ENCODE peak calls at places on chromosomes 13 and 19, in ten cellular contexts. Q is transverse colon, O is GM23338, I is endothelial cell of umbilical vein, T is HCT116, E is Panc1, V is stomach, N is breast epithelium, S is upper lobe of left lung, L is HepG2. R is an unnamed sample.

GRCh38 chr13:94305934-94306333 is 173.5 kb downstream of the DCT start:
- DNase-seq in I (no peak), O (no peak), V (no peak), T (no peak), Q (no peak), S (no peak), E (no peak), N (no peak), L (no peak), R (no peak)

GRCh38 chr13:41054212-41054877 is 7.0 kb upstream of the WBP4 start:
- DNase-seq in Q (peak), N (no peak), V (no peak), O (peak), I (peak), E (no peak), T (no peak), S (no peak), L (peak), R (no peak)

GRCh38 chr19:12789098-12789903 is 2.0 kb upstream of the JUNB start:
- DNase-seq in O (peak), L (no peak), N (no peak), I (peak), Q (no peak), E (no peak), V (no peak), S (no peak), T (no peak), R (no peak)

GRCh38 chr13:101049166-101049850 is 367.0 kb downstream of the NALCN start:
- DNase-seq in T (no peak), O (no peak), E (no peak), Q (no peak), V (no peak), N (no peak), S (no peak), I (no peak), L (no peak), R (no peak)

GRCh38 chr19:30214651-30215051 is 157.5 kb upstream of the ZNF536 start:
- DNase-seq in N (no peak), O (no peak), T (no peak), Q (no peak), E (no peak), V (no peak), L (no peak), I (no peak), S (no peak), R (no peak)

GRCh38 chr13:101941095-101941777 is 460.6 kb downstream of the FGF14 start:
- DNase-seq in V (no peak), O (peak), L (no peak), S (no peak), Q (no peak), T (no peak), E (no peak), I (no peak), N (no peak), R (no peak)

GRCh38 chr19:6947745-6948144 is 60.4 kb downstream of the ADGRE1 start:
- DNase-seq in E (no peak), V (no peak), O (no peak), S (no peak), L (peak), T (peak), Q (no peak), I (peak), N (no peak), R (no peak)

GRCh38 chr19:49712397-49712859 is 21.5 kb downstream of the CPT1C start:
- DNase-seq in E (peak), Q (peak), N (peak), L (peak), S (no peak), I (no peak), V (no peak), T (peak), O (peak), R (peak)

GRCh38 chr19:29211562-29212416 is 1.2 kb downstream of the UQCRFS1 start:
- DNase-seq in T (no peak), L (peak), E (no peak), N (no peak), Q (peak), V (no peak), O (peak), I (no peak), S (no peak), R (no peak)

GRCh38 chr13:83065136-83065535 is 817.1 kb downstream of the SLITRK1 start:
- DNase-seq in N (peak), V (no peak), I (no peak), S (no peak), L (no peak), Q (peak), O (no peak), E (no peak), T (no peak), R (peak)

GRCh38 chr19:34881982-34882381 is 44.7 kb upstream of the ZNF30 start:
- DNase-seq in S (no peak), O (no peak), E (no peak), T (no peak), Q (no peak), I (no peak), L (peak), N (no peak), V (no peak), R (no peak)

GRCh38 chr19:48807590-48808308 is 3.1 kb downstream of the BCAT2 start:
- DNase-seq in Q (peak), T (no peak), E (no peak), N (no peak), L (peak), O (peak), I (no peak), S (peak), V (no peak), R (no peak)

GRCh38 chr19:50968709-50969412 is 530 bp downstream of the KLK6 start:
- DNase-seq in T (no peak), Q (no peak), L (no peak), S (no peak), O (no peak), E (no peak), V (no peak), I (no peak), N (no peak), R (no peak)

GRCh38 chr13:79786176-79786575 is 305.2 kb downstream of the NDFIP2 start:
- DNase-seq in E (no peak), L (no peak), O (no peak), N (no peak), Q (no peak), V (no peak), I (no peak), T (no peak), S (no peak), R (no peak)

GRCh38 chr13:41897126-41897525 is 63.8 kb downstream of the VWA8 start:
- DNase-seq in O (no peak), S (no peak), I (no peak), L (no peak), V (no peak), T (no peak), E (no peak), N (no peak), Q (no peak), R (no peak)

GRCh38 chr19:7912144-7912696 is 2.4 kb upstream of the TGFBR3L start:
- DNase-seq in N (no peak), L (no peak), O (no peak), T (no peak), Q (no peak), S (peak), E (no peak), V (no peak), I (no peak), R (no peak)

GRCh38 chr13:33123066-33123940 is 107.1 kb downstream of the KL start:
- DNase-seq in L (peak), V (no peak), O (peak), Q (no peak), I (peak), N (no peak), S (no peak), T (no peak), E (no peak), R (peak)

GRCh38 chr13:106354961-106355360 is 180.5 kb downstream of the EFNB2 start:
- DNase-seq in L (no peak), E (no peak), V (no peak), O (no peak), N (no peak), T (no peak), I (no peak), S (no peak), Q (peak), R (no peak)

GRCh38 chr13:89783221-89783755 is 1564.2 kb upstream of the MIR17HG start:
- DNase-seq in I (no peak), Q (no peak), N (no peak), O (no peak), T (no peak), S (no peak), L (no peak), E (no peak), V (no peak), R (no peak)

GRCh38 chr13:79626924-79627323 is 146.0 kb downstream of the NDFIP2 start:
- DNase-seq in L (no peak), Q (no peak), I (no peak), O (no peak), N (no peak), E (no peak), V (no peak), S (no peak), T (no peak), R (no peak)

GRCh38 chr13:66567899-66568612 is 662.1 kb downstream of the PCDH9 start:
- DNase-seq in T (no peak), I (no peak), L (no peak), E (no peak), O (no peak), N (no peak), V (no peak), S (no peak), Q (no peak), R (no peak)

GRCh38 chr19:53626941-53627340 is 4.9 kb upstream of the DPRX start:
- DNase-seq in I (no peak), T (no peak), V (no peak), Q (no peak), O (no peak), N (no peak), S (no peak), E (no peak), L (no peak), R (no peak)

GRCh38 chr19:13905634-13906524 is at the start of the genes BRME1 and CC2D1A:
- DNase-seq in L (peak), Q (peak), O (peak), S (peak), N (peak), V (peak), E (peak), I (peak), T (peak), R (peak)

GRCh38 chr19:31214086-31214485 is 135.2 kb downstream of the TSHZ3 start:
- DNase-seq in L (no peak), Q (peak), T (no peak), S (no peak), O (no peak), V (peak), I (peak), N (peak), E (peak), R (peak)

GRCh38 chr13:106184778-106185177 is 350.7 kb downstream of the EFNB2 start:
- DNase-seq in I (no peak), N (no peak), Q (no peak), T (no peak), E (no peak), V (no peak), O (no peak), S (no peak), L (no peak), R (no peak)

GRCh38 chr13:99415014-99415650 is 86.1 kb upstream of the TM9SF2 start:
- DNase-seq in T (no peak), Q (no peak), L (no peak), V (no peak), I (no peak), N (no peak), S (no peak), O (no peak), E (no peak), R (no peak)

GRCh38 chr13:33441015-33441414 is 155.5 kb upstream of the STARD13 start:
- DNase-seq in O (peak), I (peak), N (no peak), L (peak), E (no peak), T (peak), V (peak), S (no peak), Q (peak), R (no peak)

GRCh38 chr19:13782537-13782936 is 8.3 kb downstream of the C19orf53 start:
- DNase-seq in N (no peak), V (no peak), L (no peak), I (no peak), S (no peak), O (no peak), E (no peak), Q (no peak), T (no peak), R (no peak)

DNA sequence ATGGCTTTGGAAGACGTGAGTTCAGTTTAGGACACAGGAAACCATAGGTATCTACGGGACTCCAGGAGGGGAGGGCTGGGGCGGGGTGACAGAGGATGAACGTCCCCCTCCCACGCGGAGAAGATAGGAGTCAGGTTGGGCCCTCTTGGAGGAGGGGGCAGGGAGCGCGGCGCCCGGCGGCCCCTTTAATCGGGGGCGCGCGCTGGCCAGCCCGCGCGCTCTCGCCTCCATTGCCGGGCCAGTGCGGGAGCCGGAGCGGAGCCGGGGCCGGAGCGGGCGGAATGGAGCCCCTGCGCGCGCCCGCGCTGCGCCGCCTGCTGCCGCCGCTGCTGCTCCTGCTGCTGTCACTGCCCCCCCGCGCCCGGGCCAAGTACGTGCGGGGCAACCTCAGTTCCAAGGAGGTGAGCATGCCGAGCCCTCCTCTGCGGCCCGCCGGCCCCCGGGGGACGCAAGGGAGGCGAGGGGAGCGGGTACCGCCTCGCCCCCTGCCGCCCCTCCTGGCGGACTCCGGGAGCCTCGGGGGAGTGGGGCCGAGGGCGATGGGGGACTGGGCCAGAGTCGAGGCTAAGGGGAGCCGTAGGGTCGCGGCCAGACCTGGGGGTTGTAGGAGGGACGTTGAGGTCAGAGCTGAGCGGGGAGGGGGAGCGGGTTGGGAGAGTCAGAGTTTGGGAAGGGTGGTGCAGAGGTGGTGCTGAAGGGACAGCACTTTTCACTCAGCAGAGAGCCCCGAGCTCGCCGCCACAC is at the start of gene TMEM145:
- DNase-seq in O (peak), S (peak), Q (peak), T (no peak), L (no peak), V (peak), N (no peak), E (no peak), I (peak), R (no peak)
- H3K4me3 ChIP-seq in O (peak), S (no peak), Q (peak), T (peak), L (peak), V (peak), N (peak), E (peak), I (no peak), R (peak)

GRCh38 chr19:1906985-1907562 is 1.9 kb downstream of the ADAT3 start:
- DNase-seq in O (no peak), I (no peak), N (no peak), Q (no peak), V (no peak), L (no peak), S (no peak), T (no peak), E (no peak), R (no peak)

GRCh38 chr19:1901940-1902404 is 3.2 kb upstream of the ADAT3 start:
- DNase-seq in Q (peak), S (no peak), L (peak), V (peak), E (no peak), N (no peak), I (no peak), T (no peak), O (no peak), R (peak)

GRCh38 chr19:1905071-1905862 is at the start of the genes ADAT3 and SCAMP4:
- DNase-seq in S (peak), N (peak), O (peak), Q (peak), T (peak), I (peak), V (peak), L (peak), E (peak), R (peak)

GRCh38 chr19:1905863-1906375 is 720 bp downstream of the ADAT3 start:
- DNase-seq in I (no peak), N (no peak), Q (no peak), T (no peak), S (no peak), E (no peak), O (no peak), L (no peak), V (no peak), R (no peak)

DNA sequence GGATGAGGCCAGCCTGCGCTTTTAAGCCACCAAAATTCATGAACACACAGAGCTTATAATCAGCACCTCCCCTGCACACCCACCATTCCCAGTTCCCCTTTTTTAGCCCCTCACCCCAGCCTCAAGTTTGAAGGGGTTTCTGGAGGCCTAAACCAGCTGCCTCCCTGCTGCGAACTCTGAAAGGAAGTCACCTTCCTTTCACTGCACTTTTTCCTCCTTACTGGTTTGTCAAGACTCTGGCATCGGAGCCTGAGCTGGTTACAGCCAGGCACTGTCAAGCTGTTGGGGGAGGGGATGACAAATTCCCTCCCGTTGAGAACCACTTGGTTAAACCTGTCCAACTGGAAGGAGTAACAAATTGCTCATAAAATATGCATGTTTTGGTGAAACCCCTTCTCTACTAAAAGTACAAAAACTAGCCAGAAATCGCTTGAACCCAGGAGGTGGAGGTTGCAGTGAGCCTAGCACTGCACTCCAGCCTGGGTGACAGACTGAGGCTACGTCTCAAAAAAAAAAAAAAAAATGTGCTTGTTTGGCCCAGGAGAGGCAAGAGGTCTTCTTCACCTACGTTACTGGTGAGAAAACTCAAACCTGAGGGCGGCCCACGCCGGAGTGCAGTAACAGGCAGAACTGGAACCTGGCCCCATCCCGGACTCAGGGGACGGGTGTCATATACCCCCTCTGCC is 671 bp upstream of the ADAT3 start:
- DNase-seq in I (no peak), V (peak), S (no peak), L (no peak), O (peak), T (no peak), Q (peak), N (peak), E (no peak), R (no peak)
- TF ChIP-seq POLR2AphosphoS5 in I (no peak), V (peak), S (peak), L (no peak), O (no peak), T (no peak), Q (no peak), N (no peak), E (no peak), R (no peak)

DNA sequence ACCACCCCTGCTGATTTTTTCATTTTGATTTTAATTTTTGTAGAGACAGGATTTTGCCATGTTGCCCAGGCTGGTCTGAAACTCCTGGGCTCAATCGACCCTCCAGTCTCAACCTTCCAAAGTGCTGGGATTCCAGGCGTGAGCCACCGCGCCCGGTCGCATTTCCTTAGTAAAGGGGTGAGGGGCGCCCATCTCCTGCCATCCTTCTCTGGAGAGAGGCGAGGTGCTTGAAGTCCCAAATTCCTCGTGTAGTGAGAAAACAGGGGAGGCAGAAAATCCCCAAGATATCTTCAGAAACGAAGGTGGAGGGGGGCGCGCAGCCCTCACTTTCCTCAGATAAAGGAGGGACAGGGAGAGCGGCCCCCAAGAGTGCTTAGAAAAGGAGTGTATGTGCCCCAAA is 21.0 kb upstream of the GATAD2A start:
- DNase-seq in N (no peak), I (no peak), O (peak), Q (no peak), E (no peak), T (no peak), L (no peak), S (peak), V (no peak), R (no peak)
- H3K4me3 ChIP-seq in N (peak), I (peak), O (peak), Q (peak), E (peak), T (no peak), L (no peak), S (peak), V (peak), R (peak)

GRCh38 chr19:10618846-10619245 is 6.5 kb upstream of the SLC44A2 start:
- DNase-seq in L (no peak), I (no peak), T (no peak), N (no peak), E (no peak), Q (no peak), V (no peak), O (no peak), S (no peak), R (no peak)
- TF ChIP-seq POLR2AphosphoS5 in L (no peak), I (no peak), T (no peak), N (no peak), E (no peak), Q (no peak), V (no peak), O (no peak), S (no peak), R (no peak)

GRCh38 chr13:26557393-26558073 is at the start of gene WASF3:
- DNase-seq in E (peak), T (peak), V (peak), I (peak), L (peak), Q (peak), N (peak), S (peak), O (peak), R (peak)
- H3K4me3 ChIP-seq in E (peak), T (peak), V (peak), I (peak), L (peak), Q (peak), N (peak), S (peak), O (peak), R (peak)

GRCh38 chr19:38676878-38677646 is 29.6 kb downstream of the ACTN4 start:
- DNase-seq in N (no peak), I (no peak), E (no peak), T (no peak), Q (no peak), V (no peak), L (no peak), O (no peak), S (no peak), R (no peak)

GRCh38 chr19:38675611-38676010 is 28.2 kb downstream of the ACTN4 start:
- DNase-seq in V (no peak), I (no peak), Q (no peak), O (no peak), S (no peak), N (no peak), T (no peak), L (no peak), E (no peak), R (no peak)

GRCh38 chr19:38673030-38673429 is 25.6 kb downstream of the ACTN4 start:
- DNase-seq in I (no peak), N (no peak), O (no peak), L (no peak), Q (no peak), V (no peak), T (no peak), S (no peak), E (no peak), R (no peak)

GRCh38 chr19:38676023-38676877 is 28.8 kb downstream of the ACTN4 start:
- DNase-seq in O (no peak), L (no peak), V (no peak), Q (no peak), S (peak), T (no peak), E (no peak), I (peak), N (no peak), R (no peak)

GRCh38 chr19:38674388-38675133 is 27.1 kb downstream of the ACTN4 start:
- DNase-seq in S (no peak), Q (no peak), T (no peak), N (peak), O (no peak), L (no peak), E (no peak), V (no peak), I (no peak), R (no peak)
- TF ChIP-seq POLR2AphosphoS5 in S (no peak), Q (no peak), T (peak), N (no peak), O (no peak), L (no peak), E (no peak), V (peak), I (no peak), R (peak)

GRCh38 chr19:3606690-3607289 is at the start of gene TBXA2R:
- DNase-seq in O (peak), L (no peak), E (no peak), V (peak), S (peak), Q (peak), N (peak), I (peak), T (peak), R (peak)

GRCh38 chr19:3606174-3606689 is 443 bp downstream of the TBXA2R start:
- DNase-seq in T (peak), O (peak), L (no peak), Q (peak), N (peak), E (no peak), V (peak), S (peak), I (no peak), R (peak)

GRCh38 chr19:3608750-3609322 is 2.2 kb upstream of the TBXA2R start:
- DNase-seq in S (peak), I (peak), V (no peak), E (no peak), L (no peak), T (no peak), Q (no peak), O (no peak), N (no peak), R (no peak)

GRCh38 chr19:3608079-3608641 is 1.5 kb upstream of the TBXA2R start:
- DNase-seq in E (no peak), I (no peak), N (no peak), V (no peak), Q (no peak), L (no peak), O (no peak), T (no peak), S (no peak), R (no peak)

GRCh38 chr19:3607398-3608078 is 863 bp upstream of the TBXA2R start:
- DNase-seq in V (no peak), N (no peak), Q (no peak), L (no peak), E (no peak), I (peak), S (no peak), O (peak), T (no peak), R (no peak)
- H3K4me3 ChIP-seq in V (peak), N (peak), Q (peak), L (peak), E (peak), I (peak), S (no peak), O (peak), T (peak), R (peak)